ENCODE peak calls at places on chromosomes 3 and 15, in eight cellular contexts. X, E, D, Q, T, N, I and F are unnamed samples.

GRCh38 chr3:89787485-89787884 is 680.1 kb downstream of the EPHA3 start:
- DNase-seq in X (no peak), E (no peak), D (no peak), Q (peak; percentile 24), T (no peak), N (no peak), I (peak; percentile 0), F (no peak)

GRCh38 chr15:74964794-74965193 is 8.2 kb upstream of the RPP25 start:
- DNase-seq in X (peak; percentile 30), E (no peak), D (no peak), Q (no peak), T (no peak), N (no peak), I (no peak), F (no peak)

GRCh38 chr15:64634020-64634419 is 141.4 kb downstream of the RBPMS2 start:
- DNase-seq in X (peak; percentile 74), E (no peak), D (peak; percentile 19), Q (no peak), T (peak; percentile 62), N (peak; percentile 41), I (no peak), F (peak; percentile 8)

GRCh38 chr3:172972717-172973116 is 168.3 kb downstream of the SPATA16 start:
- DNase-seq in X (no peak), E (no peak), D (no peak), Q (no peak), T (no peak), N (no peak), I (no peak), F (no peak)

GRCh38 chr3:157373783-157374182 is 62.9 kb upstream of the PTX3 start:
- DNase-seq in X (no peak), E (no peak), D (no peak), Q (peak; percentile 75), T (no peak), N (no peak), I (peak; percentile 80), F (no peak)

GRCh38 chr15:96583671-96584070 is 253.2 kb downstream of the NR2F2 start:
- DNase-seq in X (no peak), E (peak; percentile 28), D (no peak), Q (no peak), T (no peak), N (no peak), I (no peak), F (no peak)

GRCh38 chr3:185653949-185654757 is 68.1 kb downstream of the SENP2 start:
- DNase-seq in X (peak; percentile 27), E (no peak), D (no peak), Q (no peak), T (no peak), N (no peak), I (peak; percentile 7), F (no peak)

GRCh38 chr15:90496791-90497190 is 32.9 kb upstream of the CRTC3 start:
- DNase-seq in X (no peak), E (no peak), D (no peak), Q (no peak), T (no peak), N (no peak), I (peak; percentile 40), F (no peak)

GRCh38 chr3:111799951-111800350 is 59.1 kb upstream of the PHLDB2 start:
- DNase-seq in X (no peak), E (no peak), D (no peak), Q (no peak), T (no peak), N (no peak), I (no peak), F (no peak)

GRCh38 chr3:83523470-83524073 is 1435.2 kb upstream of the CADM2 start:
- DNase-seq in X (peak; percentile 67), E (no peak), D (no peak), Q (no peak), T (peak; percentile 17), N (no peak), I (no peak), F (peak; percentile 53)

GRCh38 chr3:52792961-52793695 is 1.5 kb upstream of the ITIH3 start:
- DNase-seq in X (no peak), E (no peak), D (no peak), Q (peak; percentile 14), T (no peak), N (no peak), I (peak; percentile 46), F (no peak)

GRCh38 chr3:25433868-25434267 is 5.8 kb downstream of the RARB start:
- DNase-seq in X (peak; percentile 33), E (no peak), D (no peak), Q (no peak), T (no peak), N (no peak), I (peak; percentile 73), F (no peak)

GRCh38 chr3:38281895-38282686 is at the start of gene SLC22A14:
- DNase-seq in X (no peak), E (no peak), D (no peak), Q (no peak), T (peak; percentile 38), N (no peak), I (no peak), F (no peak)

GRCh38 chr15:60729850-60730458 is 251.0 kb upstream of the ICE2 start:
- DNase-seq in X (no peak), E (no peak), D (no peak), Q (no peak), T (no peak), N (no peak), I (no peak), F (no peak)

GRCh38 chr3:115688408-115688807 is 65.1 kb downstream of the GAP43 start:
- DNase-seq in X (no peak), E (no peak), D (no peak), Q (no peak), T (no peak), N (no peak), I (no peak), F (no peak)
- TF ChIP-seq CTCF in X (no peak), E (no peak), D (no peak), Q (no peak), T (no peak), N (no peak), I (no peak), F (no peak)

GRCh38 chr15:68389041-68389930 is 42.7 kb downstream of the ITGA11 start:
- DNase-seq in X (no peak), E (peak; percentile 9), D (no peak), Q (no peak), T (no peak), N (no peak), I (no peak), F (no peak)
- TF ChIP-seq CTCF in X (peak; percentile 15), E (no peak), D (no peak), Q (no peak), T (no peak), N (no peak), I (no peak), F (no peak)

GRCh38 chr3:164004205-164004604 is 1074.1 kb downstream of the SI start:
- DNase-seq in X (no peak), E (no peak), D (no peak), Q (no peak), T (no peak), N (no peak), I (no peak), F (no peak)
- TF ChIP-seq CTCF in X (no peak), E (no peak), D (no peak), Q (no peak), T (no peak), N (no peak), I (no peak), F (peak; percentile 54)

DNA sequence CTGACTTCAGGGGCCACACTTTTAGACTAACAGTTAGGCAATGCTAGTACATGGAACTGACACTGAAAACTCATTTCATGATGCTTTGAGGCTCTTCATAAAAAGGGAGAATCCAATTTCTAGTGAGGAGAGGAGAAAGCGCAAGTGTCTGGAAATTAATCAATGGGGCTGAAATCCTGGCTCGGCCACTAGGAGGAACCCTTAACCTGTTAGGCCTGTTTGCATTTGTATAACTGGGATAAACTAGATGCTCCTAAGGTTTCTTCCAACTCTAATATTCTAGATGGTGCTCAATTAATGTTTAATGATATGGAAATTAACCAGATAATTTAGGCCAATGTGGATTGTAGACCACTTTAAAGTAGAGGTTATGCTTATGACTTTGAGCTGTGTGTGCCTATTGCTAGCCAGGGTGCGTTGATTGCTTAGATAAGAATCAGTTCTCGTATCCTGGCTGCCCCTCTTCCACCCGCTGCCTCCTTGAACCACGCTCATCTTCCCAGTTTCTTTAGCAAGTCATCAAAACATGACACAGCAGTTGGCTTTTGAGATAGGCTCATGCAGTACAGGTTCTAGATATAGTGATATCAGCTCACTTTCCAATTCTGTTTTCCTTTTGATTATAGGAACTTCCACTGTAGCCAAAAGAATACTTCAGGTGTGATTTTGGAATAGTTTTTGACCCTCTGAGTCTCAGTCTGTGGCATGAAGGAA is 16.8 kb upstream of the CRBN start:
- DNase-seq in X (no peak), E (no peak), D (no peak), Q (no peak), T (no peak), N (no peak), I (no peak), F (peak; percentile 51)
- TF ChIP-seq CTCF in X (peak; percentile 57), E (no peak), D (no peak), Q (peak; percentile 40), T (peak; percentile 39), N (peak; percentile 30), I (peak; percentile 39), F (peak; percentile 75)

GRCh38 chr3:197598404-197598980 is 42.7 kb upstream of the BDH1 start:
- DNase-seq in X (no peak), E (no peak), D (no peak), Q (no peak), T (peak; percentile 2), N (no peak), I (no peak), F (no peak)
- TF ChIP-seq CTCF in X (no peak), E (no peak), D (no peak), Q (no peak), T (no peak), N (no peak), I (no peak), F (no peak)

GRCh38 chr3:17557749-17558463 is 184.5 kb downstream of the TBC1D5 start:
- DNase-seq in X (no peak), E (no peak), D (no peak), Q (no peak), T (no peak), N (no peak), I (no peak), F (no peak)
- TF ChIP-seq CTCF in X (no peak), E (no peak), D (no peak), Q (no peak), T (no peak), N (no peak), I (no peak), F (no peak)